ENCODE peak calls at places on chromosomes 4 and X, in eight cellular contexts. H, V, E, Z, I, O, S and G are unnamed samples.

GRCh38 chr4:99062120-99062519 is 26.5 kb downstream of the ADH5 start:
- DNase-seq in S (no peak), V (no peak), H (no peak), E (no peak), I (no peak), Z (no peak), O (no peak), G (no peak)

GRCh38 chrX:134601240-134601639 is 57.0 kb downstream of the PLAC1 start:
- DNase-seq in S (no peak), I (no peak), V (no peak), O (no peak), E (peak; percentile 24), Z (no peak), H (peak; percentile 59), G (no peak)

GRCh38 chr4:2186133-2186864 is 55.6 kb downstream of the HAUS3 start:
- DNase-seq in H (peak; percentile 45), V (no peak), S (no peak), O (no peak), Z (no peak), I (no peak), E (peak; percentile 24), G (no peak)

GRCh38 chr4:100933628-100934027 is 413.7 kb downstream of the PPP3CA start:
- DNase-seq in S (no peak), O (no peak), H (peak; percentile 74), E (no peak), V (no peak), Z (no peak), I (no peak), G (no peak)

GRCh38 chr4:120850048-120850599 is 72.4 kb downstream of the PRDM5 start:
- DNase-seq in I (no peak), E (no peak), S (no peak), H (peak; percentile 41), V (no peak), Z (no peak), O (no peak), G (no peak)

GRCh38 chr4:87559090-87559837 is 30.1 kb upstream of the SPARCL1 start:
- DNase-seq in I (no peak), S (no peak), Z (no peak), H (no peak), E (peak; percentile 1), V (peak; percentile 10), O (no peak), G (no peak)

GRCh38 chrX:134174273-134174660 is 62.7 kb upstream of the CCDC160 start:
- DNase-seq in Z (no peak), O (no peak), S (no peak), E (no peak), H (no peak), V (no peak), I (no peak), G (no peak)

GRCh38 chrX:23381688-23382087 is 47.0 kb downstream of the PTCHD1 start:
- DNase-seq in H (no peak), Z (no peak), O (no peak), E (no peak), I (no peak), S (no peak), V (no peak), G (no peak)

GRCh38 chrX:24169211-24169610 is 19.7 kb downstream of the ZFX start:
- DNase-seq in V (no peak), Z (no peak), I (no peak), O (no peak), H (no peak), S (no peak), E (no peak), G (no peak)

GRCh38 chr4:159344877-159345276 is 242.0 kb downstream of the RAPGEF2 start:
- DNase-seq in Z (no peak), H (no peak), O (no peak), I (no peak), V (no peak), E (no peak), S (no peak), G (no peak)

GRCh38 chr4:83207497-83208105 is 77.0 kb downstream of the COQ2 start:
- DNase-seq in H (peak; percentile 90), S (peak; percentile 18), I (no peak), Z (no peak), O (no peak), E (no peak), V (no peak), G (no peak)

GRCh38 chrX:140563893-140564292 is 59.0 kb upstream of the SOX3 start:
- DNase-seq in V (no peak), Z (no peak), S (no peak), I (no peak), E (no peak), H (no peak), O (no peak), G (no peak)

GRCh38 chr4:145619639-145619996 is 433 bp downstream of the MMAA start:
- DNase-seq in S (peak; percentile 48), Z (no peak), I (peak; percentile 67), H (peak; percentile 61), V (no peak), O (peak; percentile 55), E (no peak), G (no peak)

GRCh38 chr4:105543881-105544280 is 8.5 kb upstream of the ARHGEF38 start:
- DNase-seq in V (no peak), O (no peak), S (no peak), H (no peak), Z (no peak), I (no peak), E (no peak), G (no peak)

GRCh38 chr4:153781717-153782416 is 7.0 kb downstream of the SFRP2 start:
- DNase-seq in S (no peak), V (no peak), O (no peak), I (no peak), E (peak; percentile 35), Z (no peak), H (no peak), G (no peak)

GRCh38 chrX:149630681-149631292 is 805 bp downstream of the TMEM185A start:
- DNase-seq in V (no peak), I (no peak), E (peak; percentile 13), S (peak; percentile 15), Z (no peak), O (peak; percentile 39), H (peak; percentile 60), G (no peak)

DNA sequence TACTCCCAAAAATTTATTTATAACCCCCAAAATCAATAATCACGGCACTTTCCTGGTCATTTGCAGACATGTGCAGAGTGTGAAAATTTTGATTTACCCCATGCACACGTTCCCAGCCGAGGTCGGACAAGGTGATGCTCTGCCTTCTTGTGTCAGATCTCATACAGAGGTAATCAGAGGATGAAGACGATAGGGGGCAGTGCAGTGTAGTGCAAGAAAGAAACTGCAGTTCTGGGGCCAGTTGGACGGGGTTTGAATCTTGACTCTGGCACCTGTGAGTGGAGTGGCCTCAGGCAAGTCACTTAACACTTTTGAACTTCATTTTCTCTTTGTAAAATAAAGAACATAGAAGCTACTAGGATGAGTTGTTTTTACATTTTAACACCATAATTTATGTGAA is 88.4 kb downstream of the FRMPD3 start:
- DNase-seq in S (peak; percentile 21), V (peak; percentile 7), I (no peak), O (peak; percentile 27), H (peak; percentile 61), E (peak; percentile 21), Z (no peak), G (no peak)
- TF ChIP-seq CTCF in S (peak; percentile 59), V (no peak), I (no peak), O (no peak), H (peak; percentile 61), E (peak; percentile 62), Z (peak; percentile 20), G (peak; percentile 45)

DNA sequence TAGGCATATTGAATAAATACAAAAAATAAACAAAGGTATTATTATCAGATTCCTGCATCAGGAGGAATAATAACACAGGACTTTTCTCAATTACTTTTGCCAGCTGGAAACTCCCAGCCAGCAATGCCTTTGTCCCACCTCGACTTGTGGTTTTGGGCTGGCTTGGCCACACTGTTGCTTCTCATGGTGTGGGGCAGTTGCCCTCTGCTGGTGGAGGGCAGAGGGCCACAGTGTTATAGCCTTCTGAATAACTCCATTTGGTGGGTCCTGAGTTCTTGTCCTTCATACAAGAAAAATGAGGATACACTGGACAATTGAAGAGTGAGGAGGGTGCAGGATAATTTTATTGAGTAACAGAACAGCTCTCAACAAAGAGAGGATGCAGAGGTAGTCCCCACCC is 1206.0 kb upstream of the ADGRL3 start:
- DNase-seq in S (no peak), O (no peak), I (no peak), E (no peak), Z (no peak), H (no peak), V (no peak), G (no peak)
- TF ChIP-seq CTCF in S (no peak), O (no peak), I (no peak), E (no peak), Z (no peak), H (no peak), V (no peak), G (no peak)

DNA sequence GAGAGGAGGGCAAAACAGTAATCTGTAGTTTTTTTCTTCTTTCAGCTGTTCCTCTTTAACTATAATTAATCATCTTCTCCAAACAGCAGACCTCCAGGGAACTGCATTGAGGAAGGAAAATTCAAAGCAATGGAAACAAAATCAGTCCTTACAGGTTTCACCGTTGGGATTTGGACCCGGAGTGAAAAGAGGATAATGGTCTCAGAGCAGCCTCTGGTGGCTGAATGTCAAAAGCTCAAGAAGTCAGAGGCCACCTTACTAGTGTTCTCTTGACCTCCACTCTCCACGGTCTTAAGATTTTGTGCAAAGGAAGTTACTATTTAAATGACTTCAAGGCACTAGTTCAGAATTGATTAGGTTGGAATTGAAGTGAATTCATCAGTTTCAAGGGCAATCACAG is 16.0 kb upstream of the MID1 start:
- DNase-seq in I (no peak), Z (no peak), S (peak; percentile 71), V (no peak), O (peak; percentile 25), H (peak; percentile 76), E (peak; percentile 46), G (no peak)
- TF ChIP-seq CTCF in I (peak; percentile 44), Z (no peak), S (peak; percentile 90), V (no peak), O (peak; percentile 63), H (peak; percentile 64), E (peak; percentile 45), G (peak; percentile 41)

GRCh38 chr4:150149381-150149780 is 71.1 kb downstream of the DCLK2 start:
- DNase-seq in E (no peak), H (peak; percentile 83), I (no peak), V (no peak), S (no peak), Z (no peak), O (peak; percentile 26), G (no peak)

GRCh38 chr4:150155391-150155790 is 77.1 kb downstream of the DCLK2 start:
- DNase-seq in V (no peak), Z (no peak), O (no peak), H (no peak), S (no peak), I (no peak), E (no peak), G (no peak)

GRCh38 chr4:150150545-150151156 is 72.4 kb downstream of the DCLK2 start:
- DNase-seq in I (no peak), S (no peak), Z (no peak), V (no peak), E (no peak), H (no peak), O (no peak), G (no peak)

GRCh38 chr4:150156543-150156942 is 78.3 kb downstream of the DCLK2 start:
- DNase-seq in O (no peak), S (no peak), E (no peak), V (no peak), I (no peak), Z (no peak), H (no peak), G (no peak)

DNA sequence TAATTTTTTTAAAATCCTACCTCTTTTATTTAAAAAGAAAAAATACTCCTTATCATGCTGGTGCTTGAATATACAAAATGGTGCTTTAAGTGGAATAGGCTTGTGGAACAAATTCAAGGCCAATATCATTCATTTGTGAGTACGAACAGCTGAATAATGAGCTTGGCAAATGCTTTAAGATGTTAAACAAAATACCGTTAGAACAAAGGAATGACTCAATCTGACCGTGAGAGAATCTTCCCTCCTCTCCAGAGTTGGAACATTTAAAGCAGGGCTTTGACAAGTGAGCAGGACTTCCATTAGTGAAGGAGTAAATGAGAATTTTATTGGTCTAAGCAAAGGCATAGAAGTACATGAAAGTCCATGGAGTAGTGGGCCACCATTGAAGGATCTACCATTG is 74.5 kb downstream of the DCLK2 start:
- DNase-seq in H (peak; percentile 69), S (no peak), V (no peak), O (peak; percentile 11), I (no peak), Z (no peak), E (peak; percentile 28), G (no peak)
- TF ChIP-seq CTCF in H (no peak), S (no peak), V (no peak), O (no peak), I (no peak), Z (no peak), E (no peak), G (no peak)